ENCODE peak calls at places on chromosome 16, in nine cellular contexts. One of them, this sample, is unnamed.
A peak's percentile ranks its signal among the peaks of the same experiment; 100 is the strongest.

GRCh38 chr16:50610331-50611262 is 62.4 kb downstream of the NKD1 start:
- DNase-seq in AG08395: no peak
- DNase-seq in neural crest cell: no peak
- DNase-seq in NCI-H446: no peak
- DNase-seq in mammary epithelial cell: no peak
- DNase-seq in nephron progenitor cell: no peak
- DNase-seq in kidney epithelial cell: no peak
- DNase-seq in T-helper 9 cell: no peak
- DNase-seq in NCI-H460: no peak
- DNase-seq in this sample: no peak

GRCh38 chr16:67939507-67940435 is 3.1 kb upstream of the PSMB10 start:
- DNase-seq in AG08395: no peak
- DNase-seq in neural crest cell: no peak
- DNase-seq in NCI-H446: no peak
- DNase-seq in mammary epithelial cell: no peak
- DNase-seq in nephron progenitor cell: no peak
- DNase-seq in kidney epithelial cell: no peak
- DNase-seq in T-helper 9 cell: no peak
- DNase-seq in NCI-H460: no peak
- DNase-seq in this sample: no peak

GRCh38 chr16:76959166-76959565 is 231.8 kb upstream of the MON1B start:
- DNase-seq in AG08395: no peak
- DNase-seq in neural crest cell: no peak
- DNase-seq in NCI-H446: no peak
- DNase-seq in mammary epithelial cell: no peak
- DNase-seq in nephron progenitor cell: no peak
- DNase-seq in kidney epithelial cell: no peak
- DNase-seq in T-helper 9 cell: no peak
- DNase-seq in NCI-H460: no peak
- DNase-seq in this sample: no peak

GRCh38 chr16:75471723-75472634 is 7.5 kb upstream of the TMEM170A start:
- DNase-seq in AG08395: peak; percentile 89
- DNase-seq in neural crest cell: peak; percentile 38
- DNase-seq in NCI-H446: peak; percentile 56
- DNase-seq in mammary epithelial cell: peak; percentile 55
- DNase-seq in nephron progenitor cell: peak; percentile 45
- DNase-seq in kidney epithelial cell: no peak
- DNase-seq in T-helper 9 cell: peak; percentile 18
- DNase-seq in NCI-H460: peak; percentile 47
- DNase-seq in this sample: peak; percentile 45

GRCh38 chr16:72927199-72928088 is 120.5 kb downstream of the ZFHX3 start:
- DNase-seq in AG08395: peak; percentile 91
- DNase-seq in neural crest cell: no peak
- DNase-seq in NCI-H446: peak; percentile 23
- DNase-seq in mammary epithelial cell: peak; percentile 92
- DNase-seq in nephron progenitor cell: no peak
- DNase-seq in kidney epithelial cell: peak; percentile 56
- DNase-seq in T-helper 9 cell: no peak
- DNase-seq in NCI-H460: peak; percentile 64
- DNase-seq in this sample: peak; percentile 74

GRCh38 chr16:57388359-57389086 is 16.0 kb upstream of the CCL17 start:
- DNase-seq in AG08395: no peak
- DNase-seq in neural crest cell: no peak
- DNase-seq in NCI-H446: no peak
- DNase-seq in mammary epithelial cell: peak; percentile 34
- DNase-seq in nephron progenitor cell: no peak
- DNase-seq in kidney epithelial cell: no peak
- DNase-seq in T-helper 9 cell: no peak
- DNase-seq in NCI-H460: no peak
- DNase-seq in this sample: no peak

GRCh38 chr16:56932588-56933265 is 785 bp downstream of the HERPUD1 start:
- DNase-seq in AG08395: peak; percentile 62
- DNase-seq in neural crest cell: peak; percentile 40
- DNase-seq in NCI-H446: peak; percentile 17
- DNase-seq in mammary epithelial cell: peak; percentile 72
- DNase-seq in nephron progenitor cell: peak; percentile 54
- DNase-seq in kidney epithelial cell: no peak
- DNase-seq in T-helper 9 cell: peak; percentile 10
- DNase-seq in NCI-H460: peak; percentile 83
- DNase-seq in this sample: peak; percentile 69

GRCh38 chr16:8847623-8848022 is 21.2 kb downstream of the CARHSP1 start:
- DNase-seq in AG08395: no peak
- DNase-seq in neural crest cell: no peak
- DNase-seq in NCI-H446: no peak
- DNase-seq in mammary epithelial cell: no peak
- DNase-seq in nephron progenitor cell: no peak
- DNase-seq in kidney epithelial cell: no peak
- DNase-seq in T-helper 9 cell: no peak
- DNase-seq in NCI-H460: no peak
- DNase-seq in this sample: no peak

GRCh38 chr16:370980-371728 is 816 bp upstream of the MRPL28 start:
- DNase-seq in AG08395: no peak
- DNase-seq in neural crest cell: no peak
- DNase-seq in NCI-H446: no peak
- DNase-seq in mammary epithelial cell: no peak
- DNase-seq in nephron progenitor cell: no peak
- DNase-seq in kidney epithelial cell: no peak
- DNase-seq in T-helper 9 cell: no peak
- DNase-seq in NCI-H460: no peak
- DNase-seq in this sample: no peak

GRCh38 chr16:29821663-29822115 is 1.4 kb downstream of the MVP start:
- DNase-seq in AG08395: peak; percentile 67
- DNase-seq in neural crest cell: no peak
- DNase-seq in NCI-H446: no peak
- DNase-seq in mammary epithelial cell: peak; percentile 68
- DNase-seq in nephron progenitor cell: no peak
- DNase-seq in kidney epithelial cell: no peak
- DNase-seq in T-helper 9 cell: no peak
- DNase-seq in NCI-H460: no peak
- DNase-seq in this sample: no peak